ENCODE peak calls at places on chromosomes 5 and 9, in six cellular contexts. O is esophagus squamous epithelium, I is fibroblast of lung, J is AG09319, B is brain microvascular endothelial cell, G is neural crest cell. X is an unnamed sample.

GRCh38 chr5:82417776-82418607 is 139.8 kb upstream of the RPS23 start:
- DNase-seq in B (peak; percentile 34), I (no peak), G (no peak), J (no peak), O (no peak), X (no peak)

GRCh38 chr5:140607031-140607430 is 25.9 kb downstream of the CD14 start:
- DNase-seq in I (peak; percentile 61), O (no peak), B (no peak), J (no peak), G (no peak), X (no peak)

GRCh38 chr5:178388381-178389030 is 155.9 kb upstream of the PHYKPL start:
- DNase-seq in J (no peak), G (no peak), O (no peak), I (peak; percentile 31), B (peak; percentile 6), X (peak; percentile 38)

GRCh38 chr9:124350485-124351263 is 64.6 kb downstream of the PSMB7 start:
- DNase-seq in G (no peak), O (no peak), J (no peak), I (no peak), B (no peak), X (no peak)

GRCh38 chr9:114899461-114899860 is 30.9 kb downstream of the TNFSF8 start:
- DNase-seq in G (no peak), O (no peak), I (no peak), B (no peak), J (no peak), X (no peak)

GRCh38 chr5:159663986-159664385 is 252.3 kb upstream of the ADRA1B start:
- DNase-seq in B (no peak), O (no peak), G (no peak), J (no peak), I (no peak), X (no peak)

GRCh38 chr5:134273642-134274361 is 47.9 kb upstream of the PPP2CA start:
- DNase-seq in G (no peak), I (no peak), O (no peak), J (no peak), B (no peak), X (no peak)

GRCh38 chr5:132829742-132830435 is 558 bp downstream of the SHROOM1 start:
- DNase-seq in J (no peak), I (peak; percentile 64), O (no peak), B (peak; percentile 43), G (peak; percentile 68), X (peak; percentile 83)

GRCh38 chr5:126499742-126500396 is 76.7 kb downstream of the GRAMD2B start:
- DNase-seq in O (no peak), G (no peak), I (peak; percentile 14), B (no peak), J (no peak), X (no peak)

GRCh38 chr5:121974261-121974660 is 12.5 kb downstream of the SRFBP1 start:
- DNase-seq in O (no peak), J (no peak), B (peak; percentile 58), G (no peak), I (peak; percentile 80), X (no peak)

GRCh38 chr9:121440265-121440664 is 59.4 kb downstream of the GGTA1 start:
- DNase-seq in J (no peak), O (no peak), I (peak; percentile 47), G (no peak), B (peak; percentile 32), X (no peak)

GRCh38 chr5:104179057-104179456 is 616.5 kb upstream of the NUDT12 start:
- DNase-seq in I (peak; percentile 35), G (no peak), B (peak; percentile 57), J (no peak), O (no peak), X (no peak)

GRCh38 chr5:148014276-148014675 is 49.5 kb upstream of the SPINK5 start:
- DNase-seq in O (no peak), G (no peak), J (no peak), B (no peak), I (no peak), X (no peak)

GRCh38 chr5:113989278-113989912 is 372.5 kb upstream of the KCNN2 start:
- DNase-seq in J (no peak), I (no peak), B (no peak), G (no peak), O (no peak), X (no peak)

GRCh38 chr5:77641397-77641943 is 3.0 kb upstream of the OTP start:
- DNase-seq in J (no peak), O (no peak), I (no peak), G (no peak), B (no peak), X (no peak)

GRCh38 chr5:84403773-84404172 is 19.1 kb upstream of the EDIL3 start:
- DNase-seq in G (no peak), J (no peak), B (peak; percentile 96), I (peak; percentile 62), O (no peak), X (no peak)

GRCh38 chr5:82274343-82275266 is 3.5 kb downstream of the RPS23 start:
- DNase-seq in B (no peak), G (no peak), O (no peak), I (peak; percentile 7), J (no peak), X (no peak)

GRCh38 chr5:16970260-16970659 is 34.2 kb upstream of the MYO10 start:
- DNase-seq in I (no peak), B (no peak), G (no peak), J (no peak), O (no peak), X (no peak)

GRCh38 chr9:86846679-86847078 is 100.6 kb downstream of the GAS1 start:
- DNase-seq in G (no peak), J (no peak), I (peak; percentile 21), O (no peak), B (no peak), X (no peak)

GRCh38 chr9:86460211-86461002 is 106.2 kb upstream of the TUT7 start:
- DNase-seq in B (no peak), I (no peak), G (no peak), J (no peak), O (no peak), X (no peak)

GRCh38 chr9:18429065-18429464 is 44.9 kb upstream of the ADAMTSL1 start:
- DNase-seq in G (no peak), I (peak; percentile 91), O (no peak), J (no peak), B (no peak), X (no peak)

GRCh38 chr9:113658565-113658935 is 195.0 kb downstream of the RGS3 start:
- DNase-seq in I (no peak), G (no peak), O (no peak), B (no peak), J (no peak), X (no peak)

GRCh38 chr9:136189394-136190236 is 15.3 kb downstream of the LHX3 start:
- DNase-seq in J (no peak), I (no peak), G (no peak), B (no peak), O (no peak), X (no peak)

GRCh38 chr9:69900406-69900805 is 79.8 kb downstream of the CFAP95 start:
- DNase-seq in G (no peak), O (no peak), B (peak; percentile 55), I (no peak), J (no peak), X (no peak)

GRCh38 chr9:128820665-128821583 is 2.6 kb downstream of the ENDOG start:
- DNase-seq in B (no peak), O (no peak), I (no peak), J (no peak), G (no peak), X (no peak)
- TF ChIP-seq CTCF in B (no peak), O (no peak), I (no peak), J (no peak), G (no peak), X (no peak)

GRCh38 chr5:180090098-180090768 is 18.7 kb upstream of the RNF130 start:
- DNase-seq in B (peak; percentile 56), J (no peak), G (peak; percentile 88), O (no peak), I (peak; percentile 65), X (peak; percentile 75)

GRCh38 chr5:180088561-180088960 is 17.0 kb upstream of the RNF130 start:
- DNase-seq in O (no peak), J (no peak), G (no peak), I (no peak), B (no peak), X (no peak)

GRCh38 chr5:180093651-180094382 is 22.3 kb upstream of the RNF130 start:
- DNase-seq in J (no peak), I (no peak), G (no peak), B (no peak), O (no peak), X (no peak)

GRCh38 chr5:180093241-180093640 is 21.7 kb upstream of the RNF130 start:
- DNase-seq in I (no peak), O (no peak), J (no peak), B (no peak), G (no peak), X (no peak)

DNA sequence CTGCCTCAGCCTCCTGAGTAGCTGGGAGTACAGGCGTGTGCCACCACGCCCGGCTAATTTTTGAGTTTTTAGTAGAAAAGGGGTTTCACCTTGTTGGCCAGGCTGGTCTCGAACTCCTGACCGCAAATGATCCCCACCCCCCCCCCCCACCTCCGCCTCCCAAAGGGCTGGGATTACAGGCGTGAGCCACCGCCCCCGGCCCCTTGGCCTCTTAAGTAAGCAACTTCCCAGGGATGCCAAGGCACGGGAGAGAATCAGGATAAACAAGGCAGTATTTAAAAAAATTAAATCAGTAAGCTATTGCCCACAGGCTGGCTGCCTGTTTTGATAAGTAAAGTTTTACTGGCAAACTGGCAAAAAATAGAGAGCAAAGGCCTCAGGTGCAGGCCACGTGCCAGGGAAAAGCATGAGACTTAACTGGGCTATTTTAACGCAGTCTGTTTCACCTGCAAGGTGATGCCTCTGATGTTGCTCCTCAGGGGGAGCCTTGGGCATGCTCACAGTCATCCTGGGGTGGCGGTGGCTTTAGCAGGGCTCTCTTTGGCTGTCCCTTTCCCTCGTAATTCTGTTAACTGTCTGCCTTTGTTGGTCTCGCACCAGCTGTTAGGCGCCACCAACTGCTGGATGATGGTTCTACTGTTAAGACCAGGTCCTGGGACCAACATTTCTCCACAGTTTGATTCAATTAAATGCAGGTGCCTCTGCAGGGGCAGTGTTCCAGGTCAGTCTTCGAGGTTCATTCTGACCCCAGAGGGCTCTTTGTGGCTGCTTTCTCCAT is 19.4 kb upstream of the RNF130 start:
- DNase-seq in J (no peak), G (peak; percentile 35), O (no peak), B (peak; percentile 36), I (peak; percentile 33), X (no peak)
- TF ChIP-seq CTCF in J (no peak), G (peak; percentile 38), O (peak; percentile 27), B (peak; percentile 53), I (peak; percentile 39), X (peak; percentile 23)

DNA sequence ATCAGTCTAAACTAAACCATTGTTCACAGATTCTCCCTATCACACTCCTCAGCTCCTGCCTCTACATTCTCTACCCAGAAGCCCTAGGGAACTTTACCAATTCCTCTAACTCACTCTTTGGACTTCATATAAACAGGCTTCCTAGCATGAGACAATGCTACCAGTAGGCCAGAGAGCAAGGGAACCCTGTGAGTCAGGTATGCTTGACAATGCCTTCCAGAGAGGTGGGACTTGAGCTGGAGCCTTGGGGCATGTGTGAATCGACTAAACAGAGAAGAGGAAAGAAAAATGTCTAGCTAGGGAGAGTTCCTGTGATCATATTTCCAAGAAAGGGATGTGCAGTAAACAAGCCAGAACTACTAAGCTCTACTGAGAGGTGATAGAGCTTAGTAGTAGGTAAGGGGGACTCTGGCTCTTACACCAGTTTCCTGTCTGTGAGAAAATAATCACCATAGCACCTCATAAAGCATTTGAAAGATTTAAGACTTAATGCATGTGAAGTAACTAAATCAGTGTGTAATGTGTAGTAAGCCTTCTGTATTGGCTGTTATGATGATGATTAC is 6.4 kb upstream of the RFK start:
- DNase-seq in B (no peak), I (no peak), O (no peak), J (no peak), G (no peak), X (no peak)
- TF ChIP-seq CTCF in B (no peak), I (no peak), O (no peak), J (no peak), G (no peak), X (no peak)

GRCh38 chr9:99821187-99822095 is at the start of gene NR4A3:
- DNase-seq in I (peak; percentile 99), O (peak; percentile 58), B (peak; percentile 97), J (peak; percentile 97), G (peak; percentile 79), X (peak; percentile 84)
- TF ChIP-seq CTCF in I (peak; percentile 24), O (peak; percentile 63), B (peak; percentile 48), J (no peak), G (peak; percentile 51), X (no peak)

X was measured in mesothelial cell of epicardium.